ENCODE peak calls at places on chromosome 15, in five cellular contexts. M is breast epithelium, I is endodermal cell, T is astrocyte, K is endothelial cell of umbilical vein. H is an unnamed sample. For H3K4me1, the result is how much of the 10 kb centered on the place peaks cover.

GRCh38 chr15:57017024-57017423 is 98.6 kb downstream of the TCF12 start:
- DNase-seq in M (no peak), I (no peak), T (no peak), K (peak), H (no peak)

GRCh38 chr15:71114066-71114680 is 1.1 kb upstream of the THSD4 start:
- DNase-seq in M (no peak), I (peak), T (no peak), K (no peak), H (no peak)

GRCh38 chr15:52257734-52258062 is 37.9 kb downstream of the MYO5C start:
- DNase-seq in M (no peak), I (peak), T (peak), K (no peak), H (no peak)

GRCh38 chr15:45116482-45117326 is 2.6 kb downstream of the DUOXA2 start:
- DNase-seq in M (no peak), I (no peak), T (no peak), K (no peak), H (no peak)

GRCh38 chr15:76169013-76169412 is 109.2 kb downstream of the TMEM266 start:
- DNase-seq in M (no peak), I (peak), T (no peak), K (no peak), H (no peak)

GRCh38 chr15:56732135-56732880 is 1.0 kb downstream of the ZNF280D start:
- DNase-seq in M (no peak), I (no peak), T (peak), K (peak), H (no peak)

GRCh38 chr15:56187665-56188064 is 56.0 kb downstream of the RFX7 start:
- DNase-seq in M (no peak), I (no peak), T (no peak), K (no peak), H (no peak)

GRCh38 chr15:82159922-82160321 is 102.6 kb downstream of the EFL1 start:
- DNase-seq in M (no peak), I (peak), T (peak), K (peak), H (no peak)

GRCh38 chr15:36896949-36897348 is 203.4 kb downstream of the MEIS2 start:
- DNase-seq in M (no peak), I (peak), T (no peak), K (no peak), H (no peak)

GRCh38 chr15:42100021-42100800 is 5.8 kb upstream of the PLA2G4D start:
- DNase-seq in M (no peak), I (no peak), T (no peak), K (peak), H (no peak)

GRCh38 chr15:45120081-45120972 is 6.2 kb downstream of the DUOXA2 start:
- DNase-seq in M (no peak), I (no peak), T (no peak), K (no peak), H (no peak)

GRCh38 chr15:85750807-85751730 is 43.7 kb downstream of the KLHL25 start:
- DNase-seq in M (peak), I (peak), T (no peak), K (no peak), H (no peak)

GRCh38 chr15:41332788-41333527 is at the start of gene NUSAP1:
- DNase-seq in M (no peak), I (no peak), T (no peak), K (no peak), H (no peak)

GRCh38 chr15:30859091-30859874 is 44.4 kb upstream of the FAN1 start:
- DNase-seq in M (no peak), I (no peak), T (peak), K (peak), H (no peak)

GRCh38 chr15:52652984-52653383 is 26.2 kb downstream of the ATOSA start:
- DNase-seq in M (no peak), I (no peak), T (peak), K (no peak), H (no peak)

GRCh38 chr15:74307827-74308642 is 59.4 kb downstream of the CYP11A1 start:
- DNase-seq in M (no peak), I (peak), T (peak), K (peak), H (peak)

GRCh38 chr15:41969851-41970431 is 2.4 kb downstream of the EHD4 start:
- DNase-seq in M (peak), I (peak), T (peak), K (peak), H (peak)

GRCh38 chr15:84681822-84682221 is 23.8 kb upstream of the NMB start:
- DNase-seq in M (no peak), I (no peak), T (peak), K (peak), H (peak)

GRCh38 chr15:96354731-96355560 is 24.4 kb downstream of the NR2F2 start:
- DNase-seq in M (no peak), I (no peak), T (peak), K (peak), H (no peak)

GRCh38 chr15:85457392-85457968 is 77.1 kb downstream of the AKAP13 start:
- DNase-seq in M (no peak), I (no peak), T (no peak), K (no peak), H (no peak)

GRCh38 chr15:93066103-93066725 is 22.8 kb downstream of the RGMA start:
- DNase-seq in M (no peak), I (no peak), T (no peak), K (no peak), H (no peak)

GRCh38 chr15:88571153-88572029 is 24.9 kb upstream of the DET1 start:
- DNase-seq in M (no peak), I (no peak), T (no peak), K (no peak), H (no peak)

GRCh38 chr15:75348034-75348562 is 1.3 kb downstream of the NEIL1 start:
- DNase-seq in M (no peak), I (no peak), T (no peak), K (peak), H (no peak)

GRCh38 chr15:77589839-77590238 is 42.9 kb downstream of the LINGO1 start:
- DNase-seq in M (no peak), I (no peak), T (no peak), K (peak), H (no peak)

GRCh38 chr15:29364429-29365078 is 94.9 kb upstream of the NSMCE3 start:
- DNase-seq in M (no peak), I (peak), T (peak), K (no peak), H (no peak)

GRCh38 chr15:38130200-38130567 is 122.5 kb upstream of the SPRED1 start:
- DNase-seq in M (no peak), I (no peak), T (no peak), K (no peak), H (no peak)

GRCh38 chr15:63338170-63338569 is 43.5 kb downstream of the CA12 start:
- DNase-seq in M (no peak), I (no peak), T (peak), K (no peak), H (no peak)

GRCh38 chr15:77514635-77515421 is 94.1 kb downstream of the HMG20A start:
- DNase-seq in M (no peak), I (no peak), T (no peak), K (no peak), H (no peak)

GRCh38 chr15:74297867-74298266 is 61.7 kb downstream of the CCDC33 start:
- DNase-seq in M (no peak), I (no peak), T (no peak), K (no peak), H (no peak)

GRCh38 chr15:99154271-99154670 is 49.4 kb downstream of the SYNM start:
- DNase-seq in M (no peak), I (peak), T (peak), K (peak), H (no peak)

GRCh38 chr15:34606545-34606944 is 23.1 kb upstream of the GOLGA8B start:
- DNase-seq in M (no peak), I (no peak), T (peak), K (no peak), H (no peak)

DNA sequence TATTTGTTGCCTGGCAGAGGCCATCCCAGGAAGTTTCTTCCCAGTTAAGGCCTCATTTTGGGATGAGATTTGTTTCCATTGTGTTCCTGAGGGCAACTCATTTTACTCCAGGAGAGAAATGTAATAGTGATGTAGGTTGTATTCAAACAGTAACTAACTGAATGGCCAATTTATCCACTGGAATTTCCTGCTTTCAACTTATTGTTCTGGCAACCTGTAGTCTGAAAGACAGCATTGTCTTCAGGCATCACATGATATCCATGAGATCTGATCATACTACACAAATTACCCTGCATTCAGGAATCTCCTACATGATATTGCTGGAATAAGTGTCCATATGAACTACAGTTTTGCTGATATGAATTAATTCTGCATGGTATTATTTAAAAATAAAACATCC is 79.5 kb upstream of the FGF7 start:
- DNase-seq in M (no peak), I (no peak), T (no peak), K (peak), H (no peak)
- H3K4me1 ChIP-seq in M (under half), I (under half), T (under half), K (under half), H (under half)

GRCh38 chr15:35667908-35668307 is 121.9 kb upstream of the DPH6 start:
- DNase-seq in M (no peak), I (no peak), T (no peak), K (no peak), H (no peak)
- H3K4me1 ChIP-seq in M (under half), I (under half), T (under half), K (under half), H (under half)

GRCh38 chr15:79944625-79945024 is 26.4 kb downstream of the BCL2A1 start:
- DNase-seq in M (no peak), I (no peak), T (no peak), K (no peak), H (no peak)
- H3K4me1 ChIP-seq in M (under half), I (under half), T (under half), K (under half), H (under half)

GRCh38 chr15:58228708-58229107 is 90.5 kb downstream of the AQP9 start:
- DNase-seq in M (no peak), I (no peak), T (peak), K (no peak), H (no peak)
- H3K4me1 ChIP-seq in M (under half), I (under half), T (under half), K (under half), H (under half)

DNA sequence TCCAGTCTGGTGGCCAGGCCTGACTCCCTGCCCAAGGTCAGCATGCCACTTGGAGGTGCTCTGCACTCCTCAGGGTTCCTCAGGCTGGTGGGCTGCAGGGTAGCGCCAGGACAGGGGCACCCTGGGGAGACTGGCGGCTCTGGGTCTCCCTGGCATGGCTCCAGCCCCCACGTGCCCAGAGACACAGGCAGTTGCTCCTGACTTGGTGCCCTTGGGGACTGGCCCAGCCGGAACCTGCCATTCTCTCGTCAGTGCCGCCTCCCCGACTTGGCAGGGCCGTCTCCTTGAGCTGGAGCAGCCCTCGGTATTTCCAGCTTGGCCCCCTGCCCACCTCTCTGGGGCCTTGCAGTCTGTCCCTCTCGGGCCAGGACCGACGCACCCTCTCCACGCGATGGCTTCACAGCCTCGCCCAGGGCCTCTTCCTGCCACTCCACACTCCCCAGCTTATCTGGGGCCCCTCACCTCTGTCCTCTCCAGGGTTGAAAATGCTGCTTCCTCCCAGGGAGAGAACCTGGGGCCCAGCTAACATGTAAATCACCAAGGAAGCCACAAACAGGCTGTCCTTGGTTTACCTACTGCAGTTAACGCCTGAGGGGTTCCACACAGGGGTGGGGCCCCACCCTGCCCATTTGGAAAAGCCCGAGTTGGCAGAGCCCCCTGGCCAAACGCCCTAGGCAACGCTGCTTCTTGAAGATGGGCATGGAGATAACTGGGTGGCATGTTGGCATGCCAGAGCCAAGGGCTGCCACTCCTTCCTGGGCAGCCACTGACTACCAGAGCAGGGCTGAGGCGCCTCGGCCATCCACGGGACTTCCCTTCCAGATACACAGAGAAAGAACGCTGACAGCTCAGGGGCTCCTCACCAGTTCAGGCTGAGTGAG is 61.4 kb downstream of the SMAD6 start:
- DNase-seq in M (peak), I (no peak), T (no peak), K (peak), H (no peak)
- H3K4me1 ChIP-seq in M (under half), I (under half), T (under half), K (half or more), H (under half)

GRCh38 chr15:90393040-90393439 is 5.0 kb downstream of the IQGAP1 start:
- DNase-seq in M (no peak), I (no peak), T (no peak), K (no peak), H (no peak)
- H3K4me1 ChIP-seq in M (under half), I (under half), T (under half), K (under half), H (half or more)